ENCODE peak calls at places on chromosomes 1 and 21, in seven cellular contexts. N, E, P, W, K, U and J are unnamed samples.

GRCh38 chr1:193322218-193322617 is 135.8 kb upstream of the B3GALT2 start:
- DNase-seq in N (no peak), E (no peak), P (no peak), W (no peak), K (no peak), U (peak; percentile 85), J (no peak)

GRCh38 chr1:222912730-222913129 is 97.9 kb downstream of the DISP1 start:
- DNase-seq in N (no peak), E (no peak), P (no peak), W (no peak), K (no peak), U (no peak), J (no peak)

GRCh38 chr1:41891403-41891896 is 27.3 kb downstream of the HIVEP3 start:
- DNase-seq in N (peak; percentile 22), E (no peak), P (no peak), W (no peak), K (peak; percentile 41), U (no peak), J (peak; percentile 80)

GRCh38 chr1:43634729-43635128 is 15.2 kb upstream of the KDM4A start:
- DNase-seq in N (no peak), E (no peak), P (no peak), W (no peak), K (no peak), U (peak; percentile 20), J (no peak)

GRCh38 chr1:156876281-156876680 is 15.6 kb downstream of the NTRK1 start:
- DNase-seq in N (no peak), E (no peak), P (peak; percentile 42), W (no peak), K (no peak), U (no peak), J (no peak)

GRCh38 chr1:47647327-47647845 is 209.5 kb downstream of the FOXD2 start:
- DNase-seq in N (no peak), E (no peak), P (no peak), W (no peak), K (no peak), U (no peak), J (no peak)

GRCh38 chr1:31393463-31393862 is 19.6 kb upstream of the SERINC2 start:
- DNase-seq in N (no peak), E (no peak), P (no peak), W (no peak), K (no peak), U (no peak), J (no peak)

GRCh38 chr21:45504516-45505415 is 37.5 kb downstream of the SLC19A1 start:
- DNase-seq in N (no peak), E (no peak), P (peak; percentile 41), W (no peak), K (no peak), U (no peak), J (no peak)

GRCh38 chr1:85289207-85289847 is 12.9 kb upstream of the BCL10 start:
- DNase-seq in N (no peak), E (no peak), P (no peak), W (peak; percentile 37), K (peak; percentile 35), U (peak; percentile 83), J (no peak)

GRCh38 chr1:24048205-24048869 is 63.6 kb downstream of the MYOM3 start:
- DNase-seq in N (no peak), E (no peak), P (no peak), W (no peak), K (no peak), U (no peak), J (no peak)

GRCh38 chr1:13774121-13774520 is 74.1 kb downstream of the PRDM2 start:
- DNase-seq in N (no peak), E (no peak), P (no peak), W (no peak), K (no peak), U (peak; percentile 48), J (no peak)

GRCh38 chr1:196255762-196256161 is 352.5 kb downstream of the KCNT2 start:
- DNase-seq in N (no peak), E (no peak), P (no peak), W (no peak), K (no peak), U (no peak), J (no peak)

GRCh38 chr1:46030876-46031660 is 101.4 kb downstream of the PIK3R3 start:
- DNase-seq in N (no peak), E (no peak), P (no peak), W (no peak), K (no peak), U (no peak), J (no peak)

GRCh38 chr1:46030074-46030870 is 102.2 kb downstream of the PIK3R3 start:
- DNase-seq in N (no peak), E (no peak), P (no peak), W (no peak), K (no peak), U (no peak), J (no peak)

GRCh38 chr1:46036894-46037596 is 95.4 kb downstream of the PIK3R3 start:
- DNase-seq in N (peak; percentile 77), E (peak; percentile 74), P (peak; percentile 93), W (peak; percentile 90), K (peak; percentile 93), U (peak; percentile 78), J (peak; percentile 85)

GRCh38 chr1:46037597-46037936 is 94.9 kb downstream of the PIK3R3 start:
- DNase-seq in N (no peak), E (no peak), P (no peak), W (no peak), K (no peak), U (no peak), J (no peak)

GRCh38 chr1:46034601-46035516 is 97.6 kb downstream of the PIK3R3 start:
- DNase-seq in N (no peak), E (no peak), P (no peak), W (no peak), K (no peak), U (no peak), J (no peak)
- TF ChIP-seq CTCF in N (no peak), E (no peak), P (no peak), W (no peak), K (no peak), U (no peak), J (no peak)

DNA sequence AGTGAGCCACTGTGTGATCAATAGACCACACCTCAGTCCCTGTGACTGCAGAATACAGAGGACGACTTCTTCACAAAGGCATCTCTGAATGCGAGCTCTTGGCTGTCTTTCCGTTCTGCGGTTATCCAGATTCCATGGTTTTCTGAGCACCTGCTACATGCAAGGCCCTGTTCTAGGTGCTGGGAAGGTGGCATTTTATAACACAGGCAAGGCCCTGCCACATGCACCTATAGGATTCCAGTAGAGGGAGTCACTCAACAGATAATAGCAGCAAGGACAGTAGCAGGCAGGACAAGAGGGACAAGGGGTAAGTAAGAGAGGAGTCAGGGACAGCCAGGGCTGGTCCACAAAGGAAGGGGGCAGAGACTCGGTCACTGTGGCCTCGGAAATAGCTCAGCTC is 9.0 kb downstream of the URB1 start:
- DNase-seq in N (no peak), E (no peak), P (no peak), W (no peak), K (no peak), U (no peak), J (no peak)
- TF ChIP-seq CTCF in N (no peak), E (no peak), P (no peak), W (no peak), K (no peak), U (no peak), J (no peak)

DNA sequence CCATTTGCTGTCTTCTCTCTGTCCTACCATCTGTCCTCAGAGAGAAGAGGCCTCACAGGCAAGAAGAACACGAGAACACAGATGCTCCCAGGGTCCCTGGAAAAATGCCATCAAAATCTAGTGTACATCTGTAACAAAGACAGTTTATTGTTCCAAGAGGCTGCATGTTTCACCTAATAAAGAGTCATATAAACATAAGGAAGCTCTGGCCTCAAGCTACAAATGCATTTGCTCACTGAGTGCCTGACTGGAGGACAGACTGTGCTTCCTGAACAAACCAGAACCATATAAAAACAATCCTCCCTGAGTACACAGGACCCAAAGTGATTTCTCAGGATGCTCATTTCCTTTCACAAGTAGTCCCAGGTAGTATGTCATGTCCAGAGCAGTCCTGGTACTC is 76.3 kb upstream of the SLC44A3 start:
- DNase-seq in N (no peak), E (no peak), P (no peak), W (peak; percentile 77), K (no peak), U (no peak), J (no peak)
- TF ChIP-seq CTCF in N (no peak), E (no peak), P (no peak), W (no peak), K (no peak), U (no peak), J (no peak)

GRCh38 chr1:198056255-198056654 is 100.5 kb upstream of the NEK7 start:
- DNase-seq in N (no peak), E (no peak), P (no peak), W (peak; percentile 11), K (no peak), U (no peak), J (no peak)
- TF ChIP-seq CTCF in N (no peak), E (no peak), P (no peak), W (no peak), K (no peak), U (peak; percentile 24), J (no peak)

DNA sequence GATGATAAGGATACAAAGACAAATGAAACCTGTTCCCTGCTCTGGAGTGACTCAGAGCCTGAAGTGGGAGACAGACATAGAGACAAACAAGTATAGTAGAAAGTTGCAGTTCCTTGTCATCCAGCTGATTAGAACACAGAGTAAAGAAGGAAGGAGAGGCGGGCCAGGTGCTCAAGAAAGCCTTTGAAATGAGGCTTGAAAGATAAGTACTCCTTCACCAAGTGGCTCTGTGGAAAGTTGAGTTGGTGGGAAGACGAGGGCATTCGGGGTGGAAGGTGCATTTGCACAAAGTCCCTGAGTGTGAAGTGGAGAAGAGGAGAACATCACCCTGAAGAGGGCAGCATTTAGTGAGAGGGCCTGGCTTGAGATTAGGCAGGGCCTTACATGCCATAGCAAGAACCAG is 17.0 kb downstream of the MARK1 start:
- DNase-seq in N (no peak), E (no peak), P (no peak), W (peak; percentile 18), K (no peak), U (peak; percentile 6), J (no peak)
- TF ChIP-seq CTCF in N (no peak), E (no peak), P (no peak), W (peak; percentile 16), K (no peak), U (peak; percentile 29), J (no peak)